ENCODE peak calls at places on chromosomes 6 and 20, in eight cellular contexts. A is astrocyte of the spinal cord, K is keratinocyte, F is astrocyte, H is fibroblast of lung, R is pancreas, E is AG04450, P is psoas muscle. X is an unnamed sample.

GRCh38 chr6:153108320-153108719 is 22.8 kb downstream of the RGS17 start:
- DNase-seq in A (peak; percentile 34), K (no peak), F (no peak), H (peak; percentile 60), R (no peak), E (no peak), P (no peak), X (peak; percentile 49)

GRCh38 chr6:90286884-90287488 is 9.7 kb downstream of the BACH2 start:
- DNase-seq in A (peak; percentile 36), K (peak; percentile 53), F (no peak), H (peak; percentile 44), R (no peak), E (no peak), P (no peak), X (peak; percentile 25)

GRCh38 chr6:157107915-157108651 is 215.2 kb downstream of the TMEM242 start:
- DNase-seq in A (peak; percentile 95), K (peak; percentile 56), F (peak; percentile 96), H (peak; percentile 95), R (no peak), E (peak; percentile 74), P (no peak), X (peak; percentile 95)

GRCh38 chr6:35754452-35755321 is 17.9 kb downstream of the ARMC12 start:
- DNase-seq in A (no peak), K (no peak), F (no peak), H (peak; percentile 56), R (peak; percentile 60), E (no peak), P (no peak), X (no peak)

GRCh38 chr6:123808556-123808955 is 4.9 kb downstream of the NKAIN2 start:
- DNase-seq in A (no peak), K (no peak), F (no peak), H (no peak), R (no peak), E (no peak), P (no peak), X (no peak)

GRCh38 chr6:12967686-12968085 is 251.1 kb downstream of the PHACTR1 start:
- DNase-seq in A (no peak), K (no peak), F (peak; percentile 6), H (no peak), R (no peak), E (no peak), P (no peak), X (no peak)

GRCh38 chr20:38165089-38165965 is at the start of gene TGM2:
- DNase-seq in A (peak; percentile 67), K (no peak), F (no peak), H (peak; percentile 78), R (peak; percentile 81), E (no peak), P (peak; percentile 90), X (peak; percentile 90)

GRCh38 chr20:36572701-36573102 is 695 bp upstream of the TGIF2 start:
- DNase-seq in A (no peak), K (no peak), F (peak; percentile 24), H (peak; percentile 22), R (no peak), E (no peak), P (no peak), X (peak; percentile 24)

GRCh38 chr6:36769676-36770499 is 69.4 kb downstream of the CPNE5 start:
- DNase-seq in A (peak; percentile 19), K (no peak), F (peak; percentile 39), H (peak; percentile 44), R (no peak), E (no peak), P (peak; percentile 52), X (peak; percentile 39)
- H3K4me3 ChIP-seq in A (no peak overlapping the region), K (no peak overlapping the region), F (no peak overlapping the region), H (no peak overlapping the region), R (no peak overlapping the region), E (no peak overlapping the region), P (no peak overlapping the region), X (no peak overlapping the region)

GRCh38 chr6:96089173-96089572 is 73.4 kb downstream of the FUT9 start:
- DNase-seq in A (no peak), K (no peak), F (no peak), H (no peak), R (no peak), E (no peak), P (no peak), X (no peak)
- TF ChIP-seq CTCF in A (peak; percentile 29), K (peak; percentile 42), F (peak; percentile 18), H (no peak), R (peak; percentile 8), E (no peak), P (no peak), X (no peak)

GRCh38 chr6:29753309-29753644 is 30.0 kb downstream of the HLA-F start:
- DNase-seq in A (no peak), K (no peak), F (no peak), H (no peak), R (no peak), E (no peak), P (no peak), X (no peak)
- H3K4me3 ChIP-seq in A (peak overlapping the region; percentile 63), K (peak overlapping the region; percentile 81), F (peak overlapping the region; percentile 73), H (peak overlapping the region; percentile 12), R (peak overlapping the region; percentile 45), E (peak overlapping the region; percentile 67), P (peak overlapping the region; percentile 80), X (peak overlapping the region; percentile 77)

DNA sequence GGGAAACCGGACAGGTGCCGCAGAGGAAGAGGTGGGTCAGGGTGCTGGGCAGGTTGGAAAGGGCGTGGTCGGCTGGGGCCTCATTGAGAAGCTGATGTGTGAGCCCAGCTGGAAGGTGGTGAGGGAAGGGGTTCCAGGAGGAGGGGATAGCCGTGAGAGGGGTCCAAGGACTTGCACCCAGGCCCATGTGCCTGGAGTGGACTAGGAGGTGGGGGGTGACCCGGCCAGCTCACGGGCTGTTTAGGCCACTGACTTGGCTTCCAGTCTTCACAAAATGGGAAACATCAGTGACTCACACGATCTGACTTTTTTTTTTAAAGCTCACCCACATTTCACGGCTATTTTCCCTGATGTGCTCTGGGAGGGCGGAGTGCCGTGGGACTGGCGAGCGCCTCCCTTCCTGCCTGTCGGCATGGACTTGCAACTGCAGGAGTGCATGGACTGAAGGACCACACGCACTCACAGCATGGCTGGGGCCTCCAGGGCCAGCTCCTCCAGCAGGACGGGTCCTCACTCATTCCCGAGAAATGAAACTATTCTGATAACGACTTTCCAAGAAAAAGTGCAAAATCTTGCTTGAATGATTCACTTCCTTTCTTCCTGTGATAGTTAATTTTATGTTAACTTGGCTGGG is 13.5 kb upstream of the PDE10A start:
- DNase-seq in A (peak; percentile 34), K (no peak), F (peak; percentile 63), H (peak; percentile 26), R (no peak), E (no peak), P (no peak), X (peak; percentile 82)
- TF ChIP-seq CTCF in A (peak; percentile 3), K (no peak), F (peak; percentile 11), H (no peak), R (no peak), E (no peak), P (peak; percentile 9), X (peak; percentile 43)

GRCh38 chr6:10407018-10407673 is 7.7 kb downstream of the TFAP2A start:
- DNase-seq in A (no peak), K (no peak), F (no peak), H (no peak), R (no peak), E (no peak), P (no peak), X (no peak)

GRCh38 chr6:10404799-10405524 is 9.9 kb downstream of the TFAP2A start:
- DNase-seq in A (no peak), K (no peak), F (no peak), H (no peak), R (no peak), E (no peak), P (no peak), X (no peak)

GRCh38 chr6:10407674-10408054 is 7.2 kb downstream of the TFAP2A start:
- DNase-seq in A (no peak), K (no peak), F (no peak), H (no peak), R (no peak), E (no peak), P (no peak), X (no peak)

GRCh38 chr6:10404107-10404798 is 10.6 kb downstream of the TFAP2A start:
- DNase-seq in A (peak; percentile 94), K (peak; percentile 78), F (peak; percentile 77), H (peak; percentile 92), R (peak; percentile 94), E (peak; percentile 86), P (peak; percentile 93), X (peak; percentile 91)

DNA sequence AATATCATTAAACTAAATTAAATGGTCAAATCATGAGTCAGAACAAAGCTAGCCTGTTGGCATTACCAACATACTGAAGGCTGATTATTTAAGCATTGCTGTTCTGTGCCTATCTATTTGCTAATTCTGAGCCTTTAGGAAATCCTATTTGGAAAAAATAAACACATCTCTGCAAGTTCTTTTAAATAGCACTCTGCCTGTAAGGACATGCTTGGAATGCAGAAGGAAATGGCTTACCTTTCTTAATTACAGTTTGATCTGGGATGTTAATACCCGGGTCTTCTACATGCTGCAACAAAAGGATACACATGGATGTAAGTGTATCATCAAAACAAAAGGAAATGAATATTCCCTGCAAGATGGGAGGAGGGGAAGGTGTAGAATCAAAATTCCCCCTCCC is 8.3 kb downstream of the TFAP2A start:
- DNase-seq in A (no peak), K (no peak), F (no peak), H (no peak), R (no peak), E (no peak), P (no peak), X (no peak)
- H3K4me3 ChIP-seq in A (no peak overlapping the region), K (peak overlapping the region; percentile 99), F (no peak overlapping the region), H (no peak overlapping the region), R (no peak overlapping the region), E (no peak overlapping the region), P (no peak overlapping the region), X (no peak overlapping the region)

GRCh38 chr6:146355521-146356100 is 188.0 kb upstream of the RAB32 start:
- DNase-seq in A (no peak), K (no peak), F (no peak), H (no peak), R (no peak), E (no peak), P (no peak), X (no peak)
- TF ChIP-seq CTCF in A (no peak), K (no peak), F (no peak), H (no peak), R (no peak), E (no peak), P (no peak), X (no peak)

GRCh38 chr6:47180633-47181032 is 129.1 kb downstream of the TNFRSF21 start:
- DNase-seq in A (peak; percentile 61), K (no peak), F (no peak), H (no peak), R (no peak), E (no peak), P (no peak), X (peak; percentile 11)
- H3K4me3 ChIP-seq in A (no peak overlapping the region), K (no peak overlapping the region), F (no peak overlapping the region), H (no peak overlapping the region), R (no peak overlapping the region), E (no peak overlapping the region), P (no peak overlapping the region), X (no peak overlapping the region)

X was measured in fibroblast of villous mesenchyme.